ENCODE peak calls at places on chromosomes 3 and 15, in seven cellular contexts. W, A, P, F, C, E and O are unnamed samples.

GRCh38 chr15:82624438-82624837 is 22.7 kb downstream of the CPEB1 start:
- DNase-seq in C (no peak), E (no peak), F (no peak), P (no peak), W (no peak), A (no peak), O (no peak)

GRCh38 chr15:88604381-88604951 is 16.7 kb upstream of the AEN start:
- DNase-seq in A (no peak), P (no peak), F (no peak), W (no peak), E (no peak), C (no peak), O (no peak)

GRCh38 chr15:41984622-41985021 is 12.3 kb upstream of the EHD4 start:
- DNase-seq in F (no peak), E (no peak), W (no peak), A (peak), P (no peak), C (no peak), O (no peak)

GRCh38 chr15:28930476-28931291 is 44.9 kb downstream of the APBA2 start:
- DNase-seq in F (no peak), P (no peak), C (no peak), W (no peak), E (no peak), A (no peak), O (no peak)

GRCh38 chr3:110521019-110521418 is 550.6 kb upstream of the NECTIN3 start:
- DNase-seq in F (peak), E (peak), C (no peak), W (peak), A (no peak), P (no peak), O (peak)

GRCh38 chr3:122014741-122015140 is 7.3 kb downstream of the ILDR1 start:
- DNase-seq in P (no peak), E (no peak), F (no peak), A (no peak), W (no peak), C (no peak), O (no peak)

GRCh38 chr15:40367673-40368611 is 9.9 kb downstream of the DISP2 start:
- DNase-seq in W (peak), P (peak), C (peak), E (peak), F (peak), A (peak), O (peak)

GRCh38 chr3:46019707-46020106 is 7.6 kb downstream of the XCR1 start:
- DNase-seq in C (no peak), P (no peak), A (no peak), F (no peak), W (peak), E (no peak), O (no peak)

GRCh38 chr15:69780374-69780773 is 317.3 kb downstream of the TLE3 start:
- DNase-seq in A (no peak), P (no peak), C (no peak), F (no peak), W (peak), E (no peak), O (peak)

GRCh38 chr3:168002786-168003368 is 92.8 kb downstream of the GOLIM4 start:
- DNase-seq in W (peak), A (no peak), E (no peak), P (no peak), F (no peak), C (peak), O (peak)

DNA sequence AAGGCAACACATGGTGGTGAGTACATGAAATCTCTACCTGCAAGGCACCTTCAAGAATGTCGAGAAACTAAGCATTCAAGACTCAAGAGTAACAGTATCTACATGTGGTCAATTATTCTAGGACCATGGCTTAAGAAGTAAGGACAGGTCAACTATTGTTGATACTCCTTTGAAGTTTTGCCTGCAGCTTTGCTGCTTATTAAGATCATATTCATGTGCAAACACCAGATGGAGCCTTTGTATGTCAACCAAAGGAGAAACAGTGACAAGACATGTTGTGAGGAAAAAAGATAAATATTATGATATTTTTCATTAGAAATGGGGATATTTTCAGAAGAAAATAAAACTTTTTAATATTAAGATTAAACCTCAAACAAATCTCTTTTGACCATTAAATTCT is 52.3 kb upstream of the FGF7 start:
- DNase-seq in C (no peak), F (no peak), P (no peak), A (no peak), W (peak), E (no peak), O (peak)
- TF ChIP-seq CTCF in C (no peak), F (peak), P (no peak), A (no peak), W (peak), E (peak), O (no peak)

GRCh38 chr15:74243431-74243830 is 7.3 kb downstream of the CCDC33 start:
- DNase-seq in W (no peak), A (no peak), P (no peak), F (no peak), C (no peak), E (no peak), O (no peak)
- H3K4me3 ChIP-seq in W (no peak), A (no peak), P (no peak), F (no peak), C (no peak), E (no peak), O (no peak)

GRCh38 chr3:139937674-139938279 is 2.8 kb downstream of the CLSTN2 start:
- DNase-seq in W (peak), C (peak), F (peak), A (peak), E (peak), P (no peak), O (peak)

GRCh38 chr3:139934557-139935070 is 371 bp upstream of the CLSTN2 start:
- DNase-seq in C (no peak), F (no peak), W (no peak), E (no peak), A (peak), P (peak), O (peak)

GRCh38 chr3:139939681-139940190 is 4.8 kb downstream of the CLSTN2 start:
- DNase-seq in P (no peak), A (no peak), F (no peak), E (no peak), W (no peak), C (no peak), O (no peak)

GRCh38 chr3:139935866-139936817 is 1.2 kb downstream of the CLSTN2 start:
- DNase-seq in A (peak), F (no peak), E (no peak), C (peak), W (no peak), P (peak), O (peak)

GRCh38 chr3:139935071-139935865 is at the start of gene CLSTN2:
- DNase-seq in C (peak), A (peak), W (peak), F (no peak), E (no peak), P (peak), O (peak)
- TF ChIP-seq CTCF in C (no peak), A (peak), W (no peak), F (no peak), E (no peak), P (no peak), O (no peak)

GRCh38 chr3:129673012-129673411 is 66.5 kb upstream of the PLXND1 start:
- DNase-seq in W (no peak), F (no peak), E (no peak), A (no peak), P (no peak), C (no peak), O (no peak)
- H3K4me3 ChIP-seq in W (no peak), F (no peak), E (no peak), A (no peak), P (no peak), C (no peak), O (no peak)

DNA sequence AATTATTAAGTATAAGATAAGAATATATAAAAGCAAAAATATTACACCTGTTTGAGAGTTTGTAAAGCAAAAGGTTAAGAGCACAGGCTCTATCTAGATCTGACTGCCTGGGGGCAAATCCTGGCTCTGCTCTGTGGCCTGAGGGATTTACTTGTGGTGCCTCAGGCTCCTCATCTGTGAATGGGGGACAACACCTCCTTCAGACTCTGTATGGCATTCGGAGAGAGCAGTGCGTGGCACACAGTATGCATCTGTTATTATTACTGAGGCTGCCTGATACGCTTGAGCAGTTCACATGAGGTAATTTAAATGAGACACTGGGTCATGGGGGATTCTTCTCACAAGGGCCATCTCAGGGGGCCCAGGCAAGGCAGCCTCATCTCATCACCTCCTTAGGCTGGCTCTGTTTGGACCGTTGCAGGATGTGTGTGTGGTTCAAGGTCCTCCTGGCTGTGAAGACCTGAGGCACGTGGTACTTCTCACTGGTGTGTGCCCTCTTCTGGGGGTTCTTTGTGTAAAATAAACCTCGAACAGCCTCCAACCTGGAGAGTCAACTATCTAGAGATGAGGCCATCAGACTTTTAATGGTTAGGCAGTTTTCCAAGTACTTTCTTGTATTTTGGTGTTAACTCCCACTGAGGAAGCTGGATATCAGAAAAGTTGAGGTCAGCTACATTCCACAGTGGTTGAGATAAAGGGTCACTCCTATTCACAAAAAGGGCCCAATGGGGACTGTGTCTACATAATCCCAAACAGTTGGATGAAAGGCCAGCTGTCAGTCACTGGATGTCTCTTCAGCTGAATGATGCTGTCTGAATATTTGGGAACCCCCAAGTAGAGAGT is 9.0 kb downstream of the GNB5 start:
- DNase-seq in F (no peak), C (no peak), P (no peak), W (no peak), E (no peak), A (no peak), O (no peak)
- TF ChIP-seq CTCF in F (no peak), C (no peak), P (no peak), W (no peak), E (no peak), A (no peak), O (no peak)

GRCh38 chr15:89823836-89824606 is 9.4 kb upstream of the ANPEP start:
- DNase-seq in C (no peak), A (no peak), P (no peak), F (no peak), W (no peak), E (no peak), O (no peak)

GRCh38 chr15:89822951-89823701 is 8.5 kb upstream of the ANPEP start:
- DNase-seq in P (peak), F (no peak), C (no peak), W (peak), A (no peak), E (no peak), O (peak)

GRCh38 chr15:89820651-89821611 is 6.3 kb upstream of the ANPEP start:
- DNase-seq in C (no peak), F (peak), A (peak), P (peak), W (peak), E (no peak), O (peak)

GRCh38 chr15:89822611-89822950 is 7.9 kb upstream of the ANPEP start:
- DNase-seq in W (no peak), E (no peak), P (no peak), A (no peak), F (no peak), C (no peak), O (no peak)

DNA sequence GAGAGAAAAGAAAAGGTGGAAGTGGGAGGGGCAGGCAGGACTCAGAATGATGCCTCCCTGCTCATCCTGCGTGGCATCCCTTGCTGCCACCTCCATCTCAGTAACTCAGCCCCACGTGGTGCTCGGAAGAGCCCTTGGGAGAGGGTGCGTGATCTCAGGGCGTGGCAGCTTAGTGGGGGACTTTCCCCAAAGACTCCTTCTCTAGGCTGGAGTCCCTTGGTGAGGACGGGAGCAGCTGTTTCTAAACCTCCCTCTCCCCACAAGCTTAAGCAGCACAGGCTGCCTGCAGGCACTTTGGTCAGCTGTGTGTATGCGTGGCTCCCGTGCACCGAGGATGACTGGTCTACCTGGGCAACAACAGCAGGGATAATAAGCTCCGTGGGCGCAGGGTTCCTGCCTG is 7.4 kb upstream of the ANPEP start:
- DNase-seq in E (no peak), F (no peak), P (no peak), A (no peak), W (peak), C (no peak), O (no peak)
- H3K4me3 ChIP-seq in E (no peak), F (no peak), P (no peak), A (no peak), W (no peak), C (no peak), O (no peak)

GRCh38 chr15:73683624-73684536 is at the start of gene CD276:
- DNase-seq in E (no peak), C (peak), P (peak), A (peak), F (no peak), W (peak), O (peak)
- TF ChIP-seq CTCF in E (peak), C (peak), P (peak), A (no peak), F (peak), W (peak), O (peak)

GRCh38 chr3:29694331-29694730 is 413.5 kb downstream of the RBMS3 start:
- DNase-seq in C (no peak), F (no peak), P (no peak), W (no peak), A (no peak), E (no peak), O (no peak)
- H3K4me3 ChIP-seq in C (no peak), F (no peak), P (no peak), W (no peak), A (no peak), E (no peak), O (no peak)

GRCh38 chr3:156811092-156811862 is 14.9 kb upstream of the LEKR1 start:
- DNase-seq in E (no peak), F (peak), A (no peak), C (no peak), P (no peak), W (peak), O (peak)
- TF ChIP-seq CTCF in E (no peak), F (no peak), A (no peak), C (no peak), P (no peak), W (no peak), O (no peak)